ENCODE peak calls at places on chromosomes 4 and X, in ten cellular contexts. B is mesendoderm; C is transverse colon; W is cardiac fibroblast; F is pancreas; J is psoas muscle; L is CD8-positive, alpha-beta memory T cell; V is foreskin fibroblast; N is fibroblast of the aortic adventitia; X is naive thymus-derived CD4-positive, alpha-beta T cell. I is an unnamed sample.

GRCh38 chr4:152106113-152106763 is 345.4 kb upstream of the GATB start:
- DNase-seq in N (peak; percentile 97), C (peak; percentile 57), X (no peak), V (peak; percentile 94), L (no peak), B (peak; percentile 86), W (peak; percentile 94), F (no peak), J (peak; percentile 77), I (no peak)

GRCh38 chrX:8803326-8803725 is 2.1 kb upstream of the FAM9A start:
- DNase-seq in L (no peak), W (no peak), B (no peak), J (no peak), C (no peak), X (no peak), F (no peak), V (no peak), N (no peak), I (no peak)

GRCh38 chr4:169305651-169306050 is 34.9 kb upstream of the SH3RF1 start:
- DNase-seq in F (no peak), J (peak; percentile 48), X (no peak), L (no peak), B (no peak), V (no peak), C (no peak), W (peak; percentile 12), N (no peak), I (no peak)

GRCh38 chr4:116275006-116275405 is 810.4 kb downstream of the TRAM1L1 start:
- DNase-seq in J (no peak), F (no peak), W (no peak), N (no peak), L (no peak), X (no peak), V (no peak), C (no peak), B (no peak), I (no peak)

GRCh38 chrX:66674506-66674905 is 35.6 kb upstream of the EDA2R start:
- DNase-seq in F (no peak), B (no peak), C (no peak), J (no peak), V (no peak), N (no peak), X (no peak), W (no peak), L (no peak), I (no peak)

GRCh38 chrX:139890991-139891700 is 41.7 kb downstream of the ATP11C start:
- DNase-seq in J (no peak), L (no peak), C (no peak), X (no peak), F (no peak), W (peak; percentile 80), N (peak; percentile 76), V (peak; percentile 74), B (no peak), I (no peak)

GRCh38 chrX:139204903-139205667 is 325.5 kb upstream of the F9 start:
- DNase-seq in X (no peak), J (peak; percentile 58), B (peak; percentile 82), V (peak; percentile 19), F (peak; percentile 20), C (peak; percentile 26), W (no peak), N (peak; percentile 19), L (no peak), I (no peak)

GRCh38 chrX:31483336-31483735 is 411.5 kb upstream of the FTHL17 start:
- DNase-seq in F (no peak), L (no peak), W (peak; percentile 86), N (peak; percentile 79), V (peak; percentile 56), X (no peak), C (no peak), J (no peak), B (no peak), I (no peak)

GRCh38 chrX:110491846-110492620 is 133.4 kb downstream of the RTL9 start:
- DNase-seq in L (no peak), V (no peak), C (no peak), F (no peak), J (no peak), X (no peak), N (no peak), W (no peak), B (no peak), I (no peak)

GRCh38 chrX:40278340-40279090 is 180.8 kb upstream of the BCOR start:
- DNase-seq in J (no peak), X (peak; percentile 14), B (no peak), V (no peak), C (no peak), F (no peak), L (peak; percentile 59), N (peak; percentile 33), W (no peak), I (peak; percentile 41)

GRCh38 chrX:52576946-52577345 is 60.1 kb upstream of the XAGE1B start:
- DNase-seq in L (no peak), V (no peak), W (no peak), F (no peak), C (peak; percentile 23), N (no peak), X (no peak), J (no peak), B (peak; percentile 25), I (no peak)

GRCh38 chr4:5050520-5050955 is 742 bp upstream of the STK32B start:
- DNase-seq in X (peak; percentile 25), C (peak; percentile 54), J (peak; percentile 67), F (peak; percentile 68), V (peak; percentile 86), L (no peak), W (peak; percentile 75), B (peak; percentile 89), N (peak; percentile 79), I (no peak)

GRCh38 chr4:38294238-38294637 is 334.0 kb downstream of the PTTG2 start:
- DNase-seq in C (no peak), V (no peak), B (no peak), J (no peak), N (no peak), W (no peak), F (no peak), X (no peak), L (no peak), I (no peak)

GRCh38 chrX:107726809-107727534 is 48.6 kb downstream of the TSC22D3 start:
- DNase-seq in F (no peak), V (no peak), X (no peak), W (no peak), L (no peak), C (no peak), N (no peak), J (no peak), B (no peak), I (no peak)

GRCh38 chr4:156931267-156931666 is 40.3 kb downstream of the PDGFC start:
- DNase-seq in V (peak; percentile 94), W (peak; percentile 93), N (peak; percentile 94), C (peak; percentile 14), F (peak; percentile 44), J (no peak), L (no peak), B (no peak), X (no peak), I (no peak)

DNA sequence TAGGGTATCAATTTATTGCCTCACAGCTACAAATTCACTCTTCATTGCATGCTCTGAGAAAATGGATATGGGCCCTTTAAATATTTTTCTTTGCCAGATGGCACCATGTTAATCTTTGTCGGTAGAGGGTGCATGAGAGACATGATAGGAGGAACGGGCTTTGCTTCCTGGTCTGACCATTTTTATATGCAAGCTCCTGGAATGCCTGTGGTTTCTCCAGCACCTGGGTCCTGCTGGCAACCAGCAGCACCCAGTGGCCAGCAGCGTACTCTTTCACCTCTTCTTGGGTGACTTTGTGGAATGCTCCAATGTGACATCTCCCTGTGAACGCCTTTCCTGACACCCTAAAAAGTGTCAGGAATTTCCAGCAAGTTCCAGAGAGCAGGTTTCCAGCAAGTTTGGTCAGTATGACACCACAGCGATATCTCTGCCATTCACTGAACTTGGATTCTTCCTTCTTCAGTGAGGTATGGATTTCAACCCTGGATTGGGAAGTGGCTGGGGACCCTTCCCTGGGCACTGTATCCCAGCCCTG is 140.3 kb upstream of the PGRMC2 start:
- DNase-seq in L (no peak), V (peak; percentile 79), N (peak; percentile 84), X (no peak), C (peak; percentile 28), W (peak; percentile 91), J (no peak), F (peak; percentile 72), B (peak; percentile 26), I (peak; percentile 2)
- H3K4me3 ChIP-seq in L (no peak overlapping the region), V (no peak overlapping the region), N (peak overlapping the region; percentile 45), X (no peak overlapping the region), C (no peak overlapping the region), W (peak overlapping the region; percentile 15), J (peak overlapping the region; percentile 11), F (no peak overlapping the region), B (no peak overlapping the region), I (no peak overlapping the region)

GRCh38 chr4:90064196-90064595 is 63.0 kb upstream of the CCSER1 start:
- DNase-seq in B (no peak), V (no peak), L (no peak), C (no peak), N (no peak), F (no peak), W (no peak), J (no peak), X (no peak), I (no peak)
- H3K4me3 ChIP-seq in B (no peak overlapping the region), V (no peak overlapping the region), L (no peak overlapping the region), C (no peak overlapping the region), N (no peak overlapping the region), F (no peak overlapping the region), W (no peak overlapping the region), J (no peak overlapping the region), X (no peak overlapping the region), I (no peak overlapping the region)

GRCh38 chr4:80334568-80334967 is 962 bp upstream of the CFAP299 start:
- DNase-seq in N (no peak), W (no peak), B (no peak), F (no peak), C (no peak), L (no peak), X (no peak), J (no peak), V (no peak), I (no peak)

GRCh38 chr4:80335226-80335553 is 340 bp upstream of the CFAP299 start:
- DNase-seq in V (no peak), F (no peak), C (no peak), X (no peak), B (no peak), N (no peak), J (no peak), L (no peak), W (no peak), I (no peak)

GRCh38 chr4:80336582-80336981 is 1.1 kb downstream of the CFAP299 start:
- DNase-seq in X (no peak), L (no peak), N (peak; percentile 62), F (peak; percentile 30), J (no peak), W (peak; percentile 50), V (peak; percentile 52), C (peak; percentile 14), B (peak; percentile 72), I (no peak)

GRCh38 chr4:80333121-80333520 is 2.4 kb upstream of the CFAP299 start:
- DNase-seq in C (no peak), N (peak; percentile 67), J (no peak), W (peak; percentile 32), X (no peak), B (no peak), V (peak; percentile 27), F (no peak), L (no peak), I (no peak)

GRCh38 chr4:80335554-80336358 is at the start of gene CFAP299:
- DNase-seq in X (peak; percentile 57), V (peak; percentile 94), C (peak; percentile 87), N (peak; percentile 89), B (peak; percentile 96), J (peak; percentile 81), W (peak; percentile 91), L (no peak), F (peak; percentile 87), I (no peak)
- H3K4me3 ChIP-seq in X (peak within 1 kb of the TSS; percentile 62), V (peak within 1 kb of the TSS; percentile 78), C (peak within 1 kb of the TSS; percentile 45), N (peak within 1 kb of the TSS; percentile 85), B (peak within 1 kb of the TSS; percentile 32), J (peak within 1 kb of the TSS; percentile 72), W (peak within 1 kb of the TSS; percentile 69), L (peak within 1 kb of the TSS; percentile 62), F (peak within 1 kb of the TSS; percentile 51), I (no peak within 1 kb of the TSS)

GRCh38 chr4:39455486-39455885 is 3.2 kb downstream of the RPL9 start:
- DNase-seq in C (no peak), V (no peak), N (no peak), B (no peak), J (no peak), W (no peak), X (no peak), F (no peak), L (no peak), I (no peak)
- H3K4me3 ChIP-seq in C (no peak overlapping the region), V (no peak overlapping the region), N (no peak overlapping the region), B (no peak overlapping the region), J (no peak overlapping the region), W (no peak overlapping the region), X (no peak overlapping the region), F (no peak overlapping the region), L (no peak overlapping the region), I (no peak overlapping the region)